ENCODE peak calls at places on chromosomes 13 and 19, in nine cellular contexts. C is HuH-7; L is NCI-H2029; V is AG08396; G is NCI-H774; P is stimulated activated CD4-positive, alpha-beta T cell treated with anti-CD3 and anti-CD28 coated beads, Interleukin-4, amount 100 ng/mL, for 4 hours; J is iris pigment epithelial cell; Z is naive thymus-derived CD4-positive, alpha-beta T cell; A is PC-9. Q is an unnamed sample.

GRCh38 chr13:105787518-105788085 is 747.9 kb downstream of the EFNB2 start:
- DNase-seq in V (no peak), Z (no peak), C (no peak), A (no peak), G (no peak), P (no peak), J (no peak), L (no peak), Q (no peak)

GRCh38 chr19:44795398-44795987 is 13.4 kb upstream of the BCAM start:
- DNase-seq in Z (no peak), C (no peak), V (no peak), L (no peak), P (no peak), G (no peak), J (no peak), A (no peak), Q (no peak)

GRCh38 chr13:98761126-98761978 is 8.9 kb upstream of the SLC15A1 start:
- DNase-seq in C (no peak), G (no peak), J (peak; percentile 89), Z (no peak), V (peak; percentile 66), A (no peak), P (no peak), L (no peak), Q (no peak)

GRCh38 chr13:65959305-65959704 is 1270.8 kb downstream of the PCDH9 start:
- DNase-seq in G (no peak), J (peak; percentile 40), Z (no peak), A (no peak), V (no peak), C (no peak), L (no peak), P (no peak), Q (no peak)

GRCh38 chr19:47663911-47664771 is 49.1 kb upstream of the EHD2 start:
- DNase-seq in L (no peak), J (peak; percentile 100), V (peak; percentile 92), Z (no peak), C (peak; percentile 52), P (no peak), A (peak; percentile 68), G (no peak), Q (peak; percentile 37)

GRCh38 chr13:113119822-113120189 is 2.8 kb upstream of the F10 start:
- DNase-seq in V (no peak), Z (no peak), A (no peak), J (no peak), C (no peak), P (no peak), L (no peak), G (no peak), Q (no peak)

GRCh38 chr13:97856001-97856675 is 97.3 kb upstream of the IPO5 start:
- DNase-seq in P (no peak), C (no peak), Z (no peak), L (no peak), J (peak; percentile 24), V (no peak), G (no peak), A (no peak), Q (peak; percentile 17)

GRCh38 chr19:40519352-40520322 is 52.8 kb downstream of the SPTBN4 start:
- DNase-seq in Z (no peak), G (no peak), C (no peak), J (peak; percentile 56), L (no peak), P (no peak), A (no peak), V (peak; percentile 68), Q (no peak)

GRCh38 chr13:59364508-59365187 is 799.1 kb downstream of the DIAPH3 start:
- DNase-seq in A (no peak), C (no peak), G (no peak), V (no peak), L (no peak), Z (no peak), P (no peak), J (no peak), Q (no peak)

GRCh38 chr19:12788682-12789097 is 2.6 kb upstream of the JUNB start:
- DNase-seq in L (peak; percentile 32), V (peak; percentile 71), J (peak; percentile 78), Z (no peak), P (no peak), C (peak; percentile 64), A (peak; percentile 80), G (peak; percentile 48), Q (peak; percentile 91)